ENCODE peak calls at places on chromosomes 5 and 9, in nine cellular contexts. One of them, this sample, is unnamed.

GRCh38 chr9:136152543-136152866 is 33.8 kb upstream of the TMEM250 start:
- DNase-seq in CD8-positive, alpha-beta T cell: no peak
- DNase-seq in mammary epithelial cell: no peak
- DNase-seq in body of pancreas: no peak
- DNase-seq in brain microvascular endothelial cell: no peak
- DNase-seq in substantia nigra: no peak
- DNase-seq in keratinocyte: no peak
- DNase-seq in SJSA1: no peak
- DNase-seq in HCT116: no peak
- DNase-seq in this sample: no peak

GRCh38 chr9:18788256-18788655 is 244.8 kb downstream of the SAXO1 start:
- DNase-seq in brain microvascular endothelial cell: no peak
- DNase-seq in CD8-positive, alpha-beta T cell: no peak
- DNase-seq in substantia nigra: no peak
- DNase-seq in SJSA1: no peak
- DNase-seq in mammary epithelial cell: no peak
- DNase-seq in HCT116: no peak
- DNase-seq in keratinocyte: no peak
- DNase-seq in body of pancreas: no peak
- DNase-seq in this sample: no peak

GRCh38 chr5:61995486-61995885 is 310.5 kb upstream of the KIF2A start:
- DNase-seq in body of pancreas: no peak
- DNase-seq in mammary epithelial cell: no peak
- DNase-seq in HCT116: no peak
- DNase-seq in keratinocyte: no peak
- DNase-seq in brain microvascular endothelial cell: no peak
- DNase-seq in substantia nigra: no peak
- DNase-seq in SJSA1: no peak
- DNase-seq in CD8-positive, alpha-beta T cell: no peak
- DNase-seq in this sample: no peak

GRCh38 chr9:133058051-133058450 is 3.7 kb upstream of the CEL start:
- DNase-seq in body of pancreas: no peak
- DNase-seq in HCT116: no peak
- DNase-seq in SJSA1: no peak
- DNase-seq in keratinocyte: no peak
- DNase-seq in substantia nigra: no peak
- DNase-seq in brain microvascular endothelial cell: no peak
- DNase-seq in mammary epithelial cell: no peak
- DNase-seq in CD8-positive, alpha-beta T cell: no peak
- DNase-seq in this sample: no peak

GRCh38 chr5:100890514-100891008 is 12.5 kb downstream of the ST8SIA4 start:
- DNase-seq in substantia nigra: no peak
- DNase-seq in body of pancreas: no peak
- DNase-seq in HCT116: no peak
- DNase-seq in keratinocyte: no peak
- DNase-seq in SJSA1: no peak
- DNase-seq in brain microvascular endothelial cell: no peak
- DNase-seq in mammary epithelial cell: no peak
- DNase-seq in CD8-positive, alpha-beta T cell: no peak
- DNase-seq in this sample: no peak

GRCh38 chr9:38443181-38443580 is 18.9 kb upstream of the IGFBPL1 start:
- DNase-seq in keratinocyte: no peak
- DNase-seq in SJSA1: peak
- DNase-seq in CD8-positive, alpha-beta T cell: no peak
- DNase-seq in substantia nigra: no peak
- DNase-seq in HCT116: no peak
- DNase-seq in body of pancreas: peak
- DNase-seq in mammary epithelial cell: no peak
- DNase-seq in brain microvascular endothelial cell: peak
- DNase-seq in this sample: no peak

GRCh38 chr9:121447341-121447834 is 52.3 kb downstream of the GGTA1 start:
- DNase-seq in substantia nigra: no peak
- DNase-seq in brain microvascular endothelial cell: peak
- DNase-seq in body of pancreas: no peak
- DNase-seq in HCT116: no peak
- DNase-seq in SJSA1: peak
- DNase-seq in CD8-positive, alpha-beta T cell: no peak
- DNase-seq in mammary epithelial cell: peak
- DNase-seq in keratinocyte: no peak
- DNase-seq in this sample: no peak

GRCh38 chr5:61200582-61201155 is 38.4 kb upstream of the SMIM15 start:
- DNase-seq in brain microvascular endothelial cell: peak
- DNase-seq in keratinocyte: no peak
- DNase-seq in body of pancreas: no peak
- DNase-seq in CD8-positive, alpha-beta T cell: no peak
- DNase-seq in SJSA1: no peak
- DNase-seq in mammary epithelial cell: no peak
- DNase-seq in HCT116: no peak
- DNase-seq in substantia nigra: no peak
- DNase-seq in this sample: no peak

GRCh38 chr5:132425009-132425937 is 55.8 kb downstream of the SLC22A5 start:
- DNase-seq in mammary epithelial cell: peak
- DNase-seq in substantia nigra: no peak
- DNase-seq in keratinocyte: no peak
- DNase-seq in body of pancreas: no peak
- DNase-seq in SJSA1: peak
- DNase-seq in CD8-positive, alpha-beta T cell: peak
- DNase-seq in HCT116: no peak
- DNase-seq in brain microvascular endothelial cell: peak
- DNase-seq in this sample: peak

GRCh38 chr9:75063556-75064305 is 24.2 kb downstream of the NMRK1 start:
- DNase-seq in keratinocyte: no peak
- DNase-seq in mammary epithelial cell: peak
- DNase-seq in HCT116: no peak
- DNase-seq in substantia nigra: no peak
- DNase-seq in CD8-positive, alpha-beta T cell: no peak
- DNase-seq in SJSA1: no peak
- DNase-seq in brain microvascular endothelial cell: no peak
- DNase-seq in body of pancreas: no peak
- DNase-seq in this sample: no peak

GRCh38 chr5:137600721-137601360 is 101.7 kb upstream of the SPOCK1 start:
- DNase-seq in CD8-positive, alpha-beta T cell: no peak
- DNase-seq in body of pancreas: no peak
- DNase-seq in HCT116: no peak
- DNase-seq in keratinocyte: no peak
- DNase-seq in brain microvascular endothelial cell: no peak
- DNase-seq in SJSA1: no peak
- DNase-seq in substantia nigra: no peak
- DNase-seq in mammary epithelial cell: no peak
- DNase-seq in this sample: no peak

GRCh38 chr9:120711354-120711753 is 2.9 kb downstream of the MEGF9 start:
- DNase-seq in mammary epithelial cell: no peak
- DNase-seq in keratinocyte: no peak
- DNase-seq in substantia nigra: no peak
- DNase-seq in brain microvascular endothelial cell: no peak
- DNase-seq in SJSA1: no peak
- DNase-seq in body of pancreas: no peak
- DNase-seq in CD8-positive, alpha-beta T cell: no peak
- DNase-seq in HCT116: no peak
- DNase-seq in this sample: no peak

GRCh38 chr9:122228191-122228905 is 409 bp downstream of the LHX6 start:
- DNase-seq in mammary epithelial cell: no peak
- DNase-seq in brain microvascular endothelial cell: no peak
- DNase-seq in HCT116: no peak
- DNase-seq in substantia nigra: no peak
- DNase-seq in SJSA1: peak
- DNase-seq in body of pancreas: no peak
- DNase-seq in CD8-positive, alpha-beta T cell: no peak
- DNase-seq in keratinocyte: no peak
- DNase-seq in this sample: no peak

DNA sequence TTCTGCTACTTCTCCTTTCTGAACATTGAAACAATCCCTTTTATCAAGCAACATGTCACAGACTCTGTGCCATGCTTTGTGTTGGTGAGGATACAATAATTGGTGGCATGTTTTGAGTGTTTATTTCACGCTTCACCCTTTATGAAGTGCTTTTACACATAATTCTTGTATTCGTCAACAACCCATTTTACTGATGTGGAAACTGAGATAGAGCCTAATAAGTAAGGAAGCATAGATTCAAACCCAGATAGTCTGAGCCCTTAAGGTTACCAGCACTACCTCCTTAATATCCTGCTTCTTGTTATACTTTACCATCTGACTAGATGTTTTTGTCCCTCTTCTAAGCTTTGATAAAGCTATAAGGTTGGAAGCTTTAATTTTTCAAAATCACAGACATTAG is 49.3 kb upstream of the TTC23L start:
- DNase-seq in brain microvascular endothelial cell: no peak
- DNase-seq in body of pancreas: no peak
- DNase-seq in keratinocyte: no peak
- DNase-seq in CD8-positive, alpha-beta T cell: no peak
- DNase-seq in SJSA1: no peak
- DNase-seq in HCT116: no peak
- DNase-seq in mammary epithelial cell: no peak
- DNase-seq in substantia nigra: no peak
- DNase-seq in this sample: no peak
- H3K27ac ChIP-seq in brain microvascular endothelial cell: no peak
- H3K27ac ChIP-seq in body of pancreas: no peak
- H3K27ac ChIP-seq in keratinocyte: no peak
- H3K27ac ChIP-seq in CD8-positive, alpha-beta T cell: no peak
- H3K27ac ChIP-seq in SJSA1: no peak
- H3K27ac ChIP-seq in HCT116: no peak
- H3K27ac ChIP-seq in mammary epithelial cell: no peak
- H3K27ac ChIP-seq in substantia nigra: no peak
- H3K27ac ChIP-seq in this sample: no peak

GRCh38 chr5:170633235-170634041 is 129.6 kb downstream of the KCNIP1 start:
- DNase-seq in mammary epithelial cell: peak
- DNase-seq in brain microvascular endothelial cell: peak
- DNase-seq in HCT116: peak
- DNase-seq in keratinocyte: no peak
- DNase-seq in SJSA1: peak
- DNase-seq in substantia nigra: peak
- DNase-seq in CD8-positive, alpha-beta T cell: no peak
- DNase-seq in body of pancreas: peak
- DNase-seq in this sample: no peak
- H3K27ac ChIP-seq in mammary epithelial cell: no peak
- H3K27ac ChIP-seq in brain microvascular endothelial cell: no peak
- H3K27ac ChIP-seq in HCT116: peak
- H3K27ac ChIP-seq in keratinocyte: no peak
- H3K27ac ChIP-seq in SJSA1: peak
- H3K27ac ChIP-seq in substantia nigra: peak
- H3K27ac ChIP-seq in CD8-positive, alpha-beta T cell: no peak
- H3K27ac ChIP-seq in body of pancreas: peak
- H3K27ac ChIP-seq in this sample: no peak

GRCh38 chr5:180423133-180423532 is 70.0 kb upstream of the GFPT2 start:
- DNase-seq in keratinocyte: no peak
- DNase-seq in mammary epithelial cell: no peak
- DNase-seq in body of pancreas: no peak
- DNase-seq in brain microvascular endothelial cell: no peak
- DNase-seq in substantia nigra: no peak
- DNase-seq in SJSA1: no peak
- DNase-seq in HCT116: no peak
- DNase-seq in CD8-positive, alpha-beta T cell: no peak
- DNase-seq in this sample: no peak
- H3K27ac ChIP-seq in keratinocyte: no peak
- H3K27ac ChIP-seq in mammary epithelial cell: no peak
- H3K27ac ChIP-seq in body of pancreas: no peak
- H3K27ac ChIP-seq in brain microvascular endothelial cell: no peak
- H3K27ac ChIP-seq in substantia nigra: no peak
- H3K27ac ChIP-seq in SJSA1: no peak
- H3K27ac ChIP-seq in HCT116: no peak
- H3K27ac ChIP-seq in CD8-positive, alpha-beta T cell: no peak
- H3K27ac ChIP-seq in this sample: no peak

GRCh38 chr9:727767-728166 is 113.7 kb upstream of the DMRT1 start:
- DNase-seq in CD8-positive, alpha-beta T cell: no peak
- DNase-seq in brain microvascular endothelial cell: no peak
- DNase-seq in body of pancreas: no peak
- DNase-seq in mammary epithelial cell: no peak
- DNase-seq in SJSA1: no peak
- DNase-seq in keratinocyte: no peak
- DNase-seq in HCT116: no peak
- DNase-seq in substantia nigra: no peak
- DNase-seq in this sample: no peak

GRCh38 chr9:726005-726404 is 115.5 kb upstream of the DMRT1 start:
- DNase-seq in CD8-positive, alpha-beta T cell: no peak
- DNase-seq in keratinocyte: no peak
- DNase-seq in body of pancreas: no peak
- DNase-seq in mammary epithelial cell: no peak
- DNase-seq in HCT116: no peak
- DNase-seq in brain microvascular endothelial cell: no peak
- DNase-seq in substantia nigra: no peak
- DNase-seq in SJSA1: no peak
- DNase-seq in this sample: no peak

GRCh38 chr9:720239-720881 is 121.1 kb upstream of the DMRT1 start:
- DNase-seq in mammary epithelial cell: no peak
- DNase-seq in HCT116: no peak
- DNase-seq in keratinocyte: no peak
- DNase-seq in CD8-positive, alpha-beta T cell: no peak
- DNase-seq in SJSA1: no peak
- DNase-seq in substantia nigra: no peak
- DNase-seq in body of pancreas: no peak
- DNase-seq in brain microvascular endothelial cell: no peak
- DNase-seq in this sample: no peak

GRCh38 chr9:722388-722980 is 119.0 kb upstream of the DMRT1 start:
- DNase-seq in mammary epithelial cell: no peak
- DNase-seq in HCT116: no peak
- DNase-seq in CD8-positive, alpha-beta T cell: no peak
- DNase-seq in SJSA1: no peak
- DNase-seq in substantia nigra: no peak
- DNase-seq in brain microvascular endothelial cell: no peak
- DNase-seq in body of pancreas: no peak
- DNase-seq in keratinocyte: no peak
- DNase-seq in this sample: no peak

GRCh38 chr9:723308-723707 is 118.2 kb upstream of the DMRT1 start:
- DNase-seq in SJSA1: no peak
- DNase-seq in mammary epithelial cell: no peak
- DNase-seq in keratinocyte: no peak
- DNase-seq in CD8-positive, alpha-beta T cell: no peak
- DNase-seq in body of pancreas: no peak
- DNase-seq in brain microvascular endothelial cell: no peak
- DNase-seq in HCT116: no peak
- DNase-seq in substantia nigra: no peak
- DNase-seq in this sample: no peak
- H3K27ac ChIP-seq in SJSA1: no peak
- H3K27ac ChIP-seq in mammary epithelial cell: no peak
- H3K27ac ChIP-seq in keratinocyte: no peak
- H3K27ac ChIP-seq in CD8-positive, alpha-beta T cell: no peak
- H3K27ac ChIP-seq in body of pancreas: no peak
- H3K27ac ChIP-seq in brain microvascular endothelial cell: no peak
- H3K27ac ChIP-seq in HCT116: no peak
- H3K27ac ChIP-seq in substantia nigra: no peak
- H3K27ac ChIP-seq in this sample: no peak

GRCh38 chr9:127629468-127630081 is 17.5 kb downstream of the STXBP1 start:
- DNase-seq in SJSA1: no peak
- DNase-seq in mammary epithelial cell: no peak
- DNase-seq in substantia nigra: no peak
- DNase-seq in keratinocyte: no peak
- DNase-seq in brain microvascular endothelial cell: no peak
- DNase-seq in CD8-positive, alpha-beta T cell: no peak
- DNase-seq in body of pancreas: no peak
- DNase-seq in HCT116: no peak
- DNase-seq in this sample: no peak
- H3K27ac ChIP-seq in SJSA1: no peak
- H3K27ac ChIP-seq in mammary epithelial cell: peak
- H3K27ac ChIP-seq in substantia nigra: no peak
- H3K27ac ChIP-seq in keratinocyte: peak
- H3K27ac ChIP-seq in brain microvascular endothelial cell: no peak
- H3K27ac ChIP-seq in CD8-positive, alpha-beta T cell: no peak
- H3K27ac ChIP-seq in body of pancreas: no peak
- H3K27ac ChIP-seq in HCT116: no peak
- H3K27ac ChIP-seq in this sample: peak